ENCODE peak calls at places on chromosomes 2 and 18, in nine cellular contexts. One of them, this sample, is unnamed.

GRCh38 chr2:191611614-191612013 is 66.3 kb upstream of the NABP1 start:
- DNase-seq in stomach: no peak
- DNase-seq in upper lobe of right lung: no peak
- DNase-seq in A549: no peak
- DNase-seq in astrocyte of the spinal cord: no peak
- DNase-seq in heart left ventricle: no peak
- DNase-seq in adrenal gland: peak
- DNase-seq in kidney: no peak
- DNase-seq in fibroblast of pulmonary artery: no peak
- DNase-seq in this sample: no peak

GRCh38 chr2:33064349-33064801 is 117.6 kb downstream of the LTBP1 start:
- DNase-seq in adrenal gland: no peak
- DNase-seq in upper lobe of right lung: no peak
- DNase-seq in kidney: no peak
- DNase-seq in A549: no peak
- DNase-seq in astrocyte of the spinal cord: no peak
- DNase-seq in fibroblast of pulmonary artery: peak
- DNase-seq in heart left ventricle: no peak
- DNase-seq in stomach: no peak
- DNase-seq in this sample: no peak

GRCh38 chr2:46493241-46493970 is 14.0 kb downstream of the TMEM247 start:
- DNase-seq in adrenal gland: no peak
- DNase-seq in stomach: no peak
- DNase-seq in heart left ventricle: no peak
- DNase-seq in astrocyte of the spinal cord: peak
- DNase-seq in upper lobe of right lung: no peak
- DNase-seq in A549: peak
- DNase-seq in fibroblast of pulmonary artery: peak
- DNase-seq in kidney: no peak
- DNase-seq in this sample: no peak

GRCh38 chr2:207239222-207239674 is 73.5 kb upstream of the KLF7 start:
- DNase-seq in kidney: peak
- DNase-seq in adrenal gland: peak
- DNase-seq in fibroblast of pulmonary artery: peak
- DNase-seq in heart left ventricle: peak
- DNase-seq in stomach: peak
- DNase-seq in upper lobe of right lung: no peak
- DNase-seq in astrocyte of the spinal cord: peak
- DNase-seq in A549: peak
- DNase-seq in this sample: peak

GRCh38 chr2:228015741-228016140 is 144.3 kb downstream of the DAW1 start:
- DNase-seq in upper lobe of right lung: no peak
- DNase-seq in A549: no peak
- DNase-seq in heart left ventricle: no peak
- DNase-seq in kidney: no peak
- DNase-seq in stomach: no peak
- DNase-seq in astrocyte of the spinal cord: no peak
- DNase-seq in adrenal gland: no peak
- DNase-seq in fibroblast of pulmonary artery: no peak
- DNase-seq in this sample: no peak

GRCh38 chr18:73841661-73842060 is 306.0 kb downstream of the FBXO15 start:
- DNase-seq in A549: no peak
- DNase-seq in heart left ventricle: no peak
- DNase-seq in kidney: no peak
- DNase-seq in stomach: no peak
- DNase-seq in upper lobe of right lung: no peak
- DNase-seq in adrenal gland: no peak
- DNase-seq in astrocyte of the spinal cord: no peak
- DNase-seq in fibroblast of pulmonary artery: peak
- DNase-seq in this sample: no peak

GRCh38 chr2:189124175-189124574 is 55.4 kb downstream of the COL5A2 start:
- DNase-seq in upper lobe of right lung: no peak
- DNase-seq in adrenal gland: no peak
- DNase-seq in kidney: no peak
- DNase-seq in fibroblast of pulmonary artery: no peak
- DNase-seq in A549: peak
- DNase-seq in stomach: no peak
- DNase-seq in heart left ventricle: no peak
- DNase-seq in astrocyte of the spinal cord: peak
- DNase-seq in this sample: no peak

GRCh38 chr2:6793371-6793770 is 72.3 kb downstream of the CMPK2 start:
- DNase-seq in upper lobe of right lung: no peak
- DNase-seq in A549: peak
- DNase-seq in heart left ventricle: no peak
- DNase-seq in astrocyte of the spinal cord: no peak
- DNase-seq in kidney: no peak
- DNase-seq in stomach: no peak
- DNase-seq in adrenal gland: no peak
- DNase-seq in fibroblast of pulmonary artery: no peak
- DNase-seq in this sample: no peak

GRCh38 chr2:207423886-207424285 is 105.9 kb upstream of the CREB1 start:
- DNase-seq in astrocyte of the spinal cord: peak
- DNase-seq in A549: no peak
- DNase-seq in heart left ventricle: no peak
- DNase-seq in upper lobe of right lung: no peak
- DNase-seq in fibroblast of pulmonary artery: peak
- DNase-seq in kidney: no peak
- DNase-seq in stomach: no peak
- DNase-seq in adrenal gland: no peak
- DNase-seq in this sample: peak

GRCh38 chr2:234712421-234712935 is 215.6 kb upstream of the ARL4C start:
- DNase-seq in upper lobe of right lung: no peak
- DNase-seq in heart left ventricle: no peak
- DNase-seq in fibroblast of pulmonary artery: no peak
- DNase-seq in astrocyte of the spinal cord: no peak
- DNase-seq in A549: no peak
- DNase-seq in adrenal gland: no peak
- DNase-seq in kidney: no peak
- DNase-seq in stomach: no peak
- DNase-seq in this sample: no peak

GRCh38 chr18:74622079-74622478 is 24.4 kb downstream of the ZNF407 start:
- DNase-seq in adrenal gland: no peak
- DNase-seq in kidney: no peak
- DNase-seq in upper lobe of right lung: no peak
- DNase-seq in fibroblast of pulmonary artery: no peak
- DNase-seq in stomach: no peak
- DNase-seq in astrocyte of the spinal cord: no peak
- DNase-seq in A549: no peak
- DNase-seq in heart left ventricle: no peak
- DNase-seq in this sample: no peak

GRCh38 chr18:61388010-61388409 is 54.8 kb downstream of the CDH20 start:
- DNase-seq in stomach: no peak
- DNase-seq in fibroblast of pulmonary artery: peak
- DNase-seq in heart left ventricle: no peak
- DNase-seq in astrocyte of the spinal cord: no peak
- DNase-seq in kidney: no peak
- DNase-seq in A549: no peak
- DNase-seq in adrenal gland: no peak
- DNase-seq in upper lobe of right lung: no peak
- DNase-seq in this sample: peak

GRCh38 chr2:167212054-167212648 is 323.9 kb downstream of the XIRP2 start:
- DNase-seq in upper lobe of right lung: no peak
- DNase-seq in fibroblast of pulmonary artery: peak
- DNase-seq in heart left ventricle: no peak
- DNase-seq in adrenal gland: peak
- DNase-seq in A549: peak
- DNase-seq in kidney: no peak
- DNase-seq in astrocyte of the spinal cord: peak
- DNase-seq in stomach: peak
- DNase-seq in this sample: peak

GRCh38 chr2:190333395-190333794 is 10.0 kb upstream of the INPP1 start:
- DNase-seq in upper lobe of right lung: no peak
- DNase-seq in kidney: no peak
- DNase-seq in A549: no peak
- DNase-seq in fibroblast of pulmonary artery: no peak
- DNase-seq in astrocyte of the spinal cord: no peak
- DNase-seq in adrenal gland: no peak
- DNase-seq in heart left ventricle: no peak
- DNase-seq in stomach: no peak
- DNase-seq in this sample: no peak

GRCh38 chr18:60070631-60071030 is 170.8 kb downstream of the PMAIP1 start:
- DNase-seq in astrocyte of the spinal cord: peak
- DNase-seq in kidney: no peak
- DNase-seq in A549: no peak
- DNase-seq in upper lobe of right lung: no peak
- DNase-seq in heart left ventricle: no peak
- DNase-seq in adrenal gland: no peak
- DNase-seq in stomach: no peak
- DNase-seq in fibroblast of pulmonary artery: no peak
- DNase-seq in this sample: no peak

GRCh38 chr2:215419769-215420470 is 15.9 kb downstream of the FN1 start:
- DNase-seq in adrenal gland: no peak
- DNase-seq in astrocyte of the spinal cord: peak
- DNase-seq in kidney: no peak
- DNase-seq in heart left ventricle: no peak
- DNase-seq in fibroblast of pulmonary artery: peak
- DNase-seq in upper lobe of right lung: no peak
- DNase-seq in A549: peak
- DNase-seq in stomach: no peak
- DNase-seq in this sample: no peak
- H3K4me3 ChIP-seq in adrenal gland: no peak
- H3K4me3 ChIP-seq in astrocyte of the spinal cord: no peak
- H3K4me3 ChIP-seq in kidney: no peak
- H3K4me3 ChIP-seq in heart left ventricle: no peak
- H3K4me3 ChIP-seq in fibroblast of pulmonary artery: peak
- H3K4me3 ChIP-seq in upper lobe of right lung: no peak
- H3K4me3 ChIP-seq in A549: no peak
- H3K4me3 ChIP-seq in stomach: no peak
- H3K4me3 ChIP-seq in this sample: peak

GRCh38 chr18:22286576-22286975 is 117.2 kb downstream of the GATA6 start:
- DNase-seq in heart left ventricle: no peak
- DNase-seq in adrenal gland: peak
- DNase-seq in astrocyte of the spinal cord: no peak
- DNase-seq in fibroblast of pulmonary artery: peak
- DNase-seq in stomach: peak
- DNase-seq in A549: peak
- DNase-seq in kidney: no peak
- DNase-seq in upper lobe of right lung: peak
- DNase-seq in this sample: no peak
- H3K4me3 ChIP-seq in heart left ventricle: no peak
- H3K4me3 ChIP-seq in adrenal gland: no peak
- H3K4me3 ChIP-seq in astrocyte of the spinal cord: no peak
- H3K4me3 ChIP-seq in fibroblast of pulmonary artery: no peak
- H3K4me3 ChIP-seq in stomach: no peak
- H3K4me3 ChIP-seq in A549: no peak
- H3K4me3 ChIP-seq in kidney: no peak
- H3K4me3 ChIP-seq in upper lobe of right lung: no peak
- H3K4me3 ChIP-seq in this sample: no peak

GRCh38 chr2:178947006-178947405 is 102.9 kb downstream of the CCDC141 start:
- DNase-seq in stomach: no peak
- DNase-seq in kidney: no peak
- DNase-seq in heart left ventricle: no peak
- DNase-seq in adrenal gland: no peak
- DNase-seq in A549: no peak
- DNase-seq in fibroblast of pulmonary artery: no peak
- DNase-seq in astrocyte of the spinal cord: no peak
- DNase-seq in upper lobe of right lung: no peak
- DNase-seq in this sample: no peak

GRCh38 chr2:178949151-178949550 is 100.8 kb downstream of the CCDC141 start:
- DNase-seq in adrenal gland: no peak
- DNase-seq in A549: no peak
- DNase-seq in fibroblast of pulmonary artery: no peak
- DNase-seq in kidney: no peak
- DNase-seq in astrocyte of the spinal cord: no peak
- DNase-seq in stomach: no peak
- DNase-seq in upper lobe of right lung: no peak
- DNase-seq in heart left ventricle: no peak
- DNase-seq in this sample: no peak

GRCh38 chr2:178951266-178952006 is 98.5 kb downstream of the CCDC141 start:
- DNase-seq in kidney: no peak
- DNase-seq in heart left ventricle: no peak
- DNase-seq in A549: no peak
- DNase-seq in fibroblast of pulmonary artery: no peak
- DNase-seq in astrocyte of the spinal cord: no peak
- DNase-seq in adrenal gland: no peak
- DNase-seq in upper lobe of right lung: no peak
- DNase-seq in stomach: no peak
- DNase-seq in this sample: no peak

GRCh38 chr2:178946494-178946893 is 103.4 kb downstream of the CCDC141 start:
- DNase-seq in heart left ventricle: no peak
- DNase-seq in kidney: no peak
- DNase-seq in upper lobe of right lung: no peak
- DNase-seq in astrocyte of the spinal cord: no peak
- DNase-seq in fibroblast of pulmonary artery: no peak
- DNase-seq in A549: no peak
- DNase-seq in stomach: no peak
- DNase-seq in adrenal gland: no peak
- DNase-seq in this sample: peak

DNA sequence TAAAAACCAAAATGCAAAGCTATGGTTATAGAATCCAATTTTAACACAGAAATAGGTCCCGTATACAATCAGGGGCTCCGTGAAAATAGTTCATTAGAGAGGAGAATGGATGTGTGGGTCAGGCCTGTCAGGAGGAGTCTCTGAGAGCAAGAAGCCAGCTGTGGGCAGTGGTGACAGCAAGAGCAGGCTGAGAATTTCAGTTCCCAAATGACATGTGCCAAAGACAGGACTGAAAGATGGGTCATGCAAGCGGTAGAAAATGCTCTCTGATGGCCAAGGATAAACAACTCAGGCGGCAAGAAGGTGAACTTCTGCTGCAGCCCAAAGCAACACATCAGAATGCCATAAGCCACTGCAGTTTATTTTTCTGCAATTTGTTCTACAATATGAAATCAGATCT is 100.4 kb downstream of the CCDC141 start:
- DNase-seq in adrenal gland: no peak
- DNase-seq in heart left ventricle: no peak
- DNase-seq in fibroblast of pulmonary artery: no peak
- DNase-seq in kidney: no peak
- DNase-seq in A549: no peak
- DNase-seq in astrocyte of the spinal cord: no peak
- DNase-seq in stomach: no peak
- DNase-seq in upper lobe of right lung: no peak
- DNase-seq in this sample: no peak
- H3K4me3 ChIP-seq in adrenal gland: no peak
- H3K4me3 ChIP-seq in heart left ventricle: no peak
- H3K4me3 ChIP-seq in fibroblast of pulmonary artery: no peak
- H3K4me3 ChIP-seq in kidney: no peak
- H3K4me3 ChIP-seq in A549: no peak
- H3K4me3 ChIP-seq in astrocyte of the spinal cord: no peak
- H3K4me3 ChIP-seq in stomach: no peak
- H3K4me3 ChIP-seq in upper lobe of right lung: no peak
- H3K4me3 ChIP-seq in this sample: no peak

DNA sequence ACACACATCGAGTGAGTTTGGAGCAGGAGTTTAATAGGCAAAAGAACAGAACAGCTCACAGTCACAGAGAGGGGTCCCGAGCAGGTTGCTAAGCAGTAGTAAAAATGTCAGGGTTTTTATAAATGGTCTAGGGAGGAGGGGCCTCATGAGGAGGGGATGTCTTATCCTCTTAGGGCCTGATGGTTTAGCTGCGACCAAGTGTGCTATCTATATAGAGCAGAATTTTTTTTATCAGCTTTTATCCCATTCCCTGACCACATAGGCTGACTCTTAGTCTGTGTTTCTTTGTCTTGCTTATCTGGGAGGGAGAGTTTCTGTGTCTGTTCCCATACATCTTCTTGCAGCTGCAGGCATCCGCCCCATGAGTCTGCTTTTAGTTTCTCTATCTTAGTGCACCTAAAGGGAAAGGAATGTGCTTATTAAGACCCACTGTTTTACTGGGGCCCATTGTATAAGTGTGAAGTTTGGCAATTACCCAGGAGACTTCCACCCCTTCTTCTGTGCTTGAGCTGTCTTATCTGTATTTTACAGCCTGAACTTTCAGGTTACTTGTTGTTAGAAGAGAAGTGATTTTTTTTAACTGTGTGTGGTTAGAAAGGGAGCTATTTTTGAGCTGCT is 30.4 kb upstream of the GMCL1 start:
- DNase-seq in astrocyte of the spinal cord: peak
- DNase-seq in heart left ventricle: no peak
- DNase-seq in kidney: no peak
- DNase-seq in upper lobe of right lung: no peak
- DNase-seq in fibroblast of pulmonary artery: peak
- DNase-seq in adrenal gland: no peak
- DNase-seq in A549: no peak
- DNase-seq in stomach: no peak
- DNase-seq in this sample: peak
- H3K4me3 ChIP-seq in astrocyte of the spinal cord: peak
- H3K4me3 ChIP-seq in heart left ventricle: peak
- H3K4me3 ChIP-seq in kidney: peak
- H3K4me3 ChIP-seq in upper lobe of right lung: peak
- H3K4me3 ChIP-seq in fibroblast of pulmonary artery: peak
- H3K4me3 ChIP-seq in adrenal gland: peak
- H3K4me3 ChIP-seq in A549: no peak
- H3K4me3 ChIP-seq in stomach: peak
- H3K4me3 ChIP-seq in this sample: peak